ENCODE peak calls at places on chromosome 2, in eight cellular contexts. A, F, I, W, R, D, O and C are unnamed samples.

GRCh38 chr2:28352726-28353125 is 39.9 kb upstream of the FOSL2 start:
- DNase-seq in F (no peak), R (no peak), O (peak; percentile 25), I (peak; percentile 30), A (peak; percentile 38), D (peak; percentile 60), W (no peak), C (no peak)

GRCh38 chr2:190664240-190664639 is 15.4 kb downstream of the NAB1 start:
- DNase-seq in D (no peak), A (no peak), F (peak; percentile 80), I (no peak), O (no peak), W (peak; percentile 83), R (no peak), C (no peak)

GRCh38 chr2:43276962-43277383 is 50.6 kb upstream of the ZFP36L2 start:
- DNase-seq in D (no peak), A (no peak), F (no peak), I (peak; percentile 69), O (peak; percentile 59), R (no peak), W (peak; percentile 49), C (peak; percentile 65)

GRCh38 chr2:191870744-191871143 is 23.9 kb upstream of the CAVIN2 start:
- DNase-seq in R (no peak), O (no peak), D (no peak), W (no peak), A (no peak), I (no peak), F (no peak), C (no peak)

GRCh38 chr2:43853141-43854081 is 14.6 kb downstream of the ABCG8 start:
- DNase-seq in A (no peak), D (no peak), I (no peak), O (no peak), R (no peak), F (no peak), W (no peak), C (no peak)

GRCh38 chr2:205543937-205544702 is 138.2 kb upstream of the NRP2 start:
- DNase-seq in W (no peak), I (no peak), A (no peak), F (peak; percentile 16), O (no peak), D (no peak), R (no peak), C (no peak)

GRCh38 chr2:209619782-209620181 is 151.8 kb upstream of the UNC80 start:
- DNase-seq in D (no peak), R (no peak), A (no peak), I (no peak), W (no peak), F (no peak), O (no peak), C (no peak)

GRCh38 chr2:151928380-151928779 is 100.2 kb upstream of the ARL5A start:
- DNase-seq in D (no peak), F (no peak), A (no peak), W (no peak), R (no peak), O (no peak), I (no peak), C (peak; percentile 87)

GRCh38 chr2:224638338-224638823 is 53.2 kb upstream of the CUL3 start:
- DNase-seq in F (peak; percentile 4), A (no peak), R (no peak), I (no peak), D (no peak), O (no peak), W (peak; percentile 29), C (no peak)

GRCh38 chr2:162009543-162009942 is 64.5 kb downstream of the DPP4 start:
- DNase-seq in R (no peak), A (no peak), I (no peak), W (no peak), D (no peak), O (no peak), F (no peak), C (no peak)

GRCh38 chr2:226677080-226677479 is 122.5 kb downstream of the IRS1 start:
- DNase-seq in A (no peak), W (no peak), R (no peak), D (no peak), O (no peak), F (no peak), I (no peak), C (no peak)

GRCh38 chr2:12262681-12263436 is 453.9 kb upstream of the TRIB2 start:
- DNase-seq in D (no peak), I (no peak), A (no peak), F (peak; percentile 60), W (peak; percentile 87), R (no peak), O (peak; percentile 41), C (no peak)

GRCh38 chr2:218569038-218569431 is 396 bp downstream of the CNOT9 start:
- DNase-seq in O (peak; percentile 68), W (peak; percentile 77), R (no peak), F (peak; percentile 90), A (peak; percentile 69), D (peak; percentile 81), I (peak; percentile 61), C (peak; percentile 58)

GRCh38 chr2:58156780-58157179 is 84.3 kb downstream of the FANCL start:
- DNase-seq in F (peak; percentile 66), O (no peak), W (peak; percentile 83), D (no peak), A (no peak), I (no peak), R (no peak), C (no peak)

GRCh38 chr2:187698374-187699110 is 144.3 kb upstream of the TFPI start:
- DNase-seq in A (no peak), O (no peak), F (peak; percentile 4), R (no peak), D (no peak), W (peak; percentile 88), I (no peak), C (no peak)

GRCh38 chr2:170052151-170052550 is 125.8 kb upstream of the MYO3B start:
- DNase-seq in A (no peak), O (no peak), D (no peak), F (peak; percentile 50), W (peak; percentile 34), I (no peak), R (no peak), C (no peak)

GRCh38 chr2:204982303-204982702 is 437.0 kb downstream of the PARD3B start:
- DNase-seq in D (no peak), F (peak; percentile 15), A (no peak), O (no peak), I (no peak), W (peak; percentile 14), R (no peak), C (no peak)

GRCh38 chr2:16005819-16006536 is 65.6 kb downstream of the MYCN start:
- DNase-seq in F (no peak), O (no peak), R (no peak), D (no peak), A (no peak), I (peak; percentile 66), W (no peak), C (no peak)

GRCh38 chr2:47002480-47003381 is 87.1 kb upstream of the MCFD2 start:
- DNase-seq in I (no peak), R (no peak), A (no peak), W (peak; percentile 35), O (peak; percentile 76), F (peak; percentile 47), D (no peak), C (peak; percentile 53)

GRCh38 chr2:73838889-73839539 is 10.3 kb downstream of the STAMBP start:
- DNase-seq in W (peak; percentile 64), I (no peak), R (no peak), A (no peak), D (no peak), O (no peak), F (no peak), C (no peak)

GRCh38 chr2:171154348-171154747 is 6.3 kb downstream of the TLK1 start:
- DNase-seq in I (no peak), F (no peak), O (no peak), A (no peak), W (peak; percentile 22), D (no peak), R (no peak), C (no peak)
- H3K4me3 ChIP-seq in I (no peak overlapping the region), F (no peak overlapping the region), O (no peak overlapping the region), A (no peak overlapping the region), W (no peak overlapping the region), D (no peak overlapping the region), R (no peak overlapping the region), C (no peak overlapping the region)

GRCh38 chr2:18521084-18521483 is 39.4 kb downstream of the RDH14 start:
- DNase-seq in W (no peak), D (no peak), O (no peak), F (no peak), A (no peak), R (no peak), I (no peak), C (no peak)
- H3K4me3 ChIP-seq in W (no peak overlapping the region), D (no peak overlapping the region), O (no peak overlapping the region), F (no peak overlapping the region), A (no peak overlapping the region), R (no peak overlapping the region), I (no peak overlapping the region), C (no peak overlapping the region)

DNA sequence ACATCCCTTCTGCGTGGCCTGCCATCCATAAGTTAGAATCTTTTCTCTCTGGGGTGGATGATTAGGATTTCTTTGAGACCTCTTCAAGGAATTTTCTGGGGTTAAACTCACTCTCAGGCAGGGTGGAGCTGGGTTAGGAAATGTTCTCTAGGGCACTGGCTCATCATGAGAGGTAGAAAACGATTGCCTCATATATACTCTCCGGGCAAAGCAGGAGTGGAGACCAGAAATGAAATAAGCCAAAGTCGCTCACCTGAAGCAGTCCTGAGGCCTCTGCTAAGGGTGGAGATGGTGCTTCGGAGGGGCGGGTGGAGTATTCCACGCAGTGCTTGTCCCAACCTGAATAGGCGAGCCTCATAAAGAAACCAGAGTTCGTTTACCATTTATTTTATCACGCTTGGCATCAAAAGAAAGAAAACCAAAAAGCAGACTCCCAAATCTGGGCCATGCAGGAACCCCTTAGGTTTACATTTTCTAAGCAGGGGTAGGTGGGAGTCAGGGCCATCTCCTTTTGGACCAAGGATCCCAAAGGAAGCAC is 249.4 kb upstream of the MEIS1 start:
- DNase-seq in F (no peak), O (no peak), D (no peak), A (no peak), R (no peak), W (no peak), I (no peak), C (no peak)
- H3K4me3 ChIP-seq in F (no peak overlapping the region), O (no peak overlapping the region), D (no peak overlapping the region), A (no peak overlapping the region), R (no peak overlapping the region), W (no peak overlapping the region), I (no peak overlapping the region), C (no peak overlapping the region)

DNA sequence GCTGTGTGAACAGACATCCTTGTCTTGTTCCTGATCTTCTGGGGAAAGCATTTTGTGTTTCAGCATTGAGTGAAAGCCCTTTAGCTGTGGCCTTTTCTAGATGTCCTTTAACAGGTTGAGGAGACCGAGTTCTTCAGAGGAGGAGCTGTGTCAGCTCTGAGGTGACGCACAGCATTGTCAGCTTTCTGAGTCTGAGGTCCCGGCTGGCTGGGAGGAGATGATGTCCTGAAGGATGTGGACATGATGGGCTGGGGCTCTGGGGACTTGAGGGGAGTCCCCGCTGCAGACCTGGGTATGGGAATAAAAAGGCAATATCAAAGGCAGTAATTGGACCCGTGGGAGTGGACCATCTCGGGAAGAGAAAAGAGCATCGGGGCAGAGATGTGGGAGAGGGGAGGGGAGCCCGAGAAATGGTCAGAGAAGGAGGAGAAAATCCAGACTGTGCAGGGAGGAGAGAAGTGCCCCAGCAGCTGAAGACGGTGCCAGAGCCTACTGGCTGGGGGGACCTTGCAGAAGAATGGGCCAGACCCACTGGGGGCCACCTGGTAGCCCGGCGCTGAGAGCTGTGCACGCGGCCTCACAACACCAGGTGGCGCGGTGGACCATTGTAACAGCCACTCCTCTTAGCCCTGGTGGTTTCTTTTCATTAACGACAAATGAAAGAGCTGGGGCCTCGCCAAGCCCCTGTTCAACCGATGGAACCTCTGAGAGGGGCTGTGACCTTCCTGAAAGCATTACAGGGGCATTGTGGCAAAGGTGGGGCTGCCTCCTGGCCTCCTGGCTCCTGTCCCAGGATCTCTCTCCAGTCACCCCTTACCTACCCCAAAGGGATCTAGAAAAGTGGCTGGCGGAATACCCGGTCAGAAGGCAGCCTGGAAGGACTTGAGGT is 61.6 kb downstream of the ST3GAL5 start:
- DNase-seq in O (peak; percentile 89), D (peak; percentile 93), I (peak; percentile 83), W (peak; percentile 43), R (no peak), F (peak; percentile 88), A (peak; percentile 88), C (peak; percentile 65)
- H3K4me3 ChIP-seq in O (peak overlapping the region; percentile 21), D (no peak overlapping the region), I (peak overlapping the region; percentile 21), W (peak overlapping the region; percentile 23), R (peak overlapping the region; percentile 67), F (peak overlapping the region; percentile 60), A (no peak overlapping the region), C (no peak overlapping the region)